ENCODE peak calls at places on chromosome 12, in four cellular contexts. U is spleen, Q is transverse colon, X is testis. M is an unnamed sample.

GRCh38 chr12:102481705-102482104 is 1.3 kb upstream of the IGF1 start:
- DNase-seq in U (no peak), Q (no peak), X (no peak), M (no peak)

GRCh38 chr12:63068857-63069442 is 82.1 kb downstream of the AVPR1A start:
- DNase-seq in U (no peak), Q (no peak), X (peak; percentile 26), M (no peak)

GRCh38 chr12:14981049-14981448 is 8.2 kb downstream of the PDE6H start:
- DNase-seq in X (no peak), U (no peak), Q (no peak), M (no peak)

GRCh38 chr12:11970155-11970520 is 100.6 kb upstream of the BCL2L14 start:
- DNase-seq in X (no peak), U (no peak), Q (no peak), M (no peak)

GRCh38 chr12:24919346-24920001 is 29.4 kb downstream of the BCAT1 start:
- DNase-seq in Q (no peak), X (no peak), U (no peak), M (no peak)

GRCh38 chr12:77124767-77125166 is 59.4 kb upstream of the E2F7 start:
- DNase-seq in X (no peak), U (no peak), Q (no peak), M (no peak)

GRCh38 chr12:29640589-29641345 is 143.0 kb downstream of the TMTC1 start:
- DNase-seq in U (no peak), Q (no peak), X (peak; percentile 83), M (no peak)

GRCh38 chr12:106839343-106839742 is 64.9 kb downstream of the RIC8B start:
- DNase-seq in Q (no peak), X (no peak), U (no peak), M (no peak)

GRCh38 chr12:19837543-19837942 is 398.3 kb downstream of the AEBP2 start:
- DNase-seq in U (no peak), Q (no peak), X (no peak), M (no peak)

GRCh38 chr12:124740691-124741137 is 123.0 kb downstream of the SCARB1 start:
- DNase-seq in U (no peak), Q (peak; percentile 50), X (no peak), M (no peak)

GRCh38 chr12:121009744-121010143 is 6.5 kb downstream of the C12orf43 start:
- DNase-seq in U (no peak), X (peak; percentile 59), Q (peak; percentile 72), M (no peak)

GRCh38 chr12:125166046-125166445 is 100.8 kb downstream of the AACS start:
- DNase-seq in X (no peak), U (no peak), Q (no peak), M (no peak)

GRCh38 chr12:10361084-10361483 is 28.8 kb downstream of the KLRK1 start:
- DNase-seq in X (peak; percentile 70), U (no peak), Q (no peak), M (peak; percentile 60)

DNA sequence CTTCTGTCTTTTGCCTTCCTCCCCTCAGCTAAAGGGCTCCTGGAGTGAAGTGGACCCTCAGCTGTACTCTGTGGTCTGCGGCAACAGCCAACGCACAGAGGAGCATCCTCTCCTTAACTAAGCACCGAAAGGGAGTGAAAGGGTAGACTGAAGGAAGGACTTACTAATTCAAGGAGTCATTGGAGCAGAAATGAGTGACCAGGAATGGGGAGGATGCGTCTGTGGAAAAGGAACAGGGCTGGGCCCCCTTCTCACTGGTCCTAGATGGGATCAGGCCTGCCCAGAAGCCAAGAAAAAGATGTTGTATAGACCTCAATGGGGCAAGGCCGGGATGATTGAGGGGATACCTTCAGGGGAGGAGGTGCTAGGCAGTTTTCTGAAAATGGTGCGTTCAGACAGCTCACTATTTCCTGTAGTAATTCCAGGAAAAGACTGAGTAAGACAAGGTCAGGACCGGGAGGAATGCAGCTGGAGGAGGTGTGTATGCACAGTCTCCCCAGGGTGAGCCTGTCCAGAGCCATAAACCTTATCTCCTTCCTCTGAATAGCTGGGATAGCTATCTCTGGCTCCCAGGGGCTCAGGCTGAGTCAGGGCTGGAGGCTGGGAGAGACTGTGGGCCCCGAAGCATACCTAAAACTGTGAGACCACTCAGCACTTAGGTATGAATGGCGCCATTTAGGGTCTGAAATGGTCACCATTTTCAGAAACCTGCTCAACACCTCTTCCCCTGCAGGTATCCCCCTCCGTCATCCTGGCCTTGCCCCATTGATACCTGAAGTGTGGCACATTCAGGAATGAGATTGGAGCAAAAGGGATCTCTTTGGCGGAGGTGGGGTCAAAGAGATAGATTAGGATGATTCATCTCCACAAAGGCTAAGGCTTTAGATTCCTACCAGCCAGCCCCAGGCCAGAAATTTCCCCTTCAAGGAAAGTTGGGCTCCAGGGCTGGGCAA is 20.2 kb upstream of the KRT8 start:
- DNase-seq in X (no peak), Q (peak; percentile 68), U (no peak), M (no peak)
- H3K4me3 ChIP-seq in X (no peak overlapping the region), Q (no peak overlapping the region), U (no peak overlapping the region), M (no peak overlapping the region)

GRCh38 chr12:56011509-56012090 is 9.2 kb upstream of the IKZF4 start:
- DNase-seq in X (no peak), Q (no peak), U (no peak), M (no peak)

GRCh38 chr12:56007892-56008471 is 10.9 kb downstream of the SUOX start:
- DNase-seq in X (peak; percentile 64), Q (no peak), U (no peak), M (no peak)

GRCh38 chr12:56010112-56010570 is 10.7 kb upstream of the IKZF4 start:
- DNase-seq in Q (no peak), U (no peak), X (no peak), M (no peak)

GRCh38 chr12:56004211-56004610 is 7.1 kb downstream of the SUOX start:
- DNase-seq in X (no peak), Q (no peak), U (no peak), M (no peak)

DNA sequence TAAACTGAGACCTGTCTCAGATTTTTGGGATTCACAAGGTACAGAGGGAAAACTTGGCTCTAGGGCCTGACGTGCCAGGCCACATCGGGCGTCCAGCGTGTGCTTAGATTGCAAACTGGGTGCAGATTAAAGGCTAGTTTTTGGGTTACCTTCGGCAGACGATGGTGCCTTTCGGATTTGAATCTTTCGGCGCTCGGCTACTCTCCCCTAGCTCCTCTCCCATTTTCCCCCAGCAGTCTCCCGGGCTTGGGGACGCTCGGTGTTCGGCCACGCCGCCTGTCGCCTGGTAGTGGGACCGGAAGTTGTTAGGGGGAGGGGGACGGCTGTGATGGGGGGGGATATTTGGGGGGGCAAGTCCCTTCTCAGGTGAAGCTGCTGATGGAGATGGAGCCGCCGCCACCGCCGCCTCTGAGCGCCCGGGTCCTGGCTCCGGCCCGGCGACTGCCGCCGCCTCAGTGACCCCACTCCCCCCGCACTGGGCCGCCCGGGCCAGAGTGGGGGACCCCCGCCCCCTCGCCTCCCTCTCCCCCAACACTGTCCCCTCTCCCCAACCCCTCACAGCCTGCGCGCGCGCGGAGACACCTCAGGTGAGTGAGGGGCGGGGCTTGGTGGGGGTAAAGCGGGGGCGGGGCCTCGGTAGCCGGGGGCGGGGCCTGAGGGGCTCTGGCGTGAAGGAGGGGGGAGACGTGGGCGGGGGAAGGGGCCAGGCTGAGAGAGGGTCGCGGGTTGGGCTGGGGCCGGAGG is 10.2 kb downstream of the SUOX start:
- DNase-seq in U (peak; percentile 93), X (peak; percentile 94), Q (peak; percentile 88), M (peak; percentile 96)
- TF ChIP-seq POLR2A in U (no peak), X (no peak), Q (no peak), M (no peak)

GRCh38 chr12:27710592-27711311 is at the start of gene MRPS35:
- DNase-seq in X (peak; percentile 94), Q (peak; percentile 93), U (peak; percentile 99), M (peak; percentile 86)
- TF ChIP-seq CTCF in X (no peak), Q (no peak), U (no peak), M (no peak)

GRCh38 chr12:262817-263216 is at the start of gene SLC6A13:
- DNase-seq in Q (no peak), X (no peak), U (no peak), M (no peak)
- H3K4me3 ChIP-seq in Q (no peak within 1 kb of the TSS), X (no peak within 1 kb of the TSS), U (no peak within 1 kb of the TSS), M (no peak within 1 kb of the TSS)

GRCh38 chr12:1661553-1662335 is 29.1 kb upstream of the ADIPOR2 start:
- DNase-seq in Q (peak; percentile 95), X (peak; percentile 92), U (peak; percentile 96), M (peak; percentile 87)
- TF ChIP-seq POLR2A in Q (peak; percentile 49), X (peak; percentile 28), U (no peak), M (no peak)

GRCh38 chr12:79021021-79021420 is 156.4 kb downstream of the SYT1 start:
- DNase-seq in U (no peak), Q (no peak), X (no peak), M (no peak)

GRCh38 chr12:79019672-79020071 is 155.1 kb downstream of the SYT1 start:
- DNase-seq in U (no peak), X (no peak), Q (no peak), M (no peak)

GRCh38 chr12:79023261-79023660 is 158.7 kb downstream of the SYT1 start:
- DNase-seq in U (no peak), Q (no peak), X (no peak), M (no peak)

GRCh38 chr12:79020106-79020505 is 155.5 kb downstream of the SYT1 start:
- DNase-seq in U (no peak), X (no peak), Q (no peak), M (no peak)

GRCh38 chr12:79023784-79024183 is 159.2 kb downstream of the SYT1 start:
- DNase-seq in U (no peak), X (no peak), Q (no peak), M (no peak)
- TF ChIP-seq CTCF in U (no peak), X (no peak), Q (no peak), M (no peak)

GRCh38 chr12:31650927-31651326 is 8.6 kb upstream of the ETFBKMT start:
- DNase-seq in X (no peak), Q (peak; percentile 36), U (no peak), M (no peak)

GRCh38 chr12:31647106-31647505 is 12.4 kb upstream of the ETFBKMT start:
- DNase-seq in Q (no peak), U (no peak), X (no peak), M (no peak)

GRCh38 chr12:31655208-31655607 is 4.3 kb upstream of the ETFBKMT start:
- DNase-seq in U (no peak), X (no peak), Q (no peak), M (no peak)

GRCh38 chr12:31655792-31656191 is 3.7 kb upstream of the ETFBKMT start:
- DNase-seq in X (no peak), U (no peak), Q (no peak), M (no peak)

GRCh38 chr12:31651893-31652521 is 7.5 kb upstream of the ETFBKMT start:
- DNase-seq in U (no peak), X (peak; percentile 50), Q (no peak), M (peak; percentile 32)
- H3K4me3 ChIP-seq in U (no peak overlapping the region), X (no peak overlapping the region), Q (no peak overlapping the region), M (no peak overlapping the region)

M was measured in lower leg skin.